ENCODE peak calls at places on chromosomes 13 and 19, in five cellular contexts. X, U, L, Z and O are unnamed samples.

GRCh38 chr13:40624338-40624737 is 42.1 kb downstream of the FOXO1 start:
- DNase-seq in X (no peak), U (no peak), L (no peak), Z (no peak), O (no peak)

GRCh38 chr19:58451358-58452101 is at the start of gene ZNF324B:
- DNase-seq in X (peak), U (peak), L (peak), Z (peak), O (peak)

GRCh38 chr13:111547726-111548273 is 227.4 kb downstream of the TEX29 start:
- DNase-seq in X (no peak), U (no peak), L (no peak), Z (no peak), O (no peak)

GRCh38 chr19:18233224-18233825 is 7.1 kb upstream of the PDE4C start:
- DNase-seq in X (no peak), U (no peak), L (no peak), Z (peak), O (peak)

GRCh38 chr19:17703823-17704463 is 15.3 kb upstream of the MAP1S start:
- DNase-seq in X (no peak), U (no peak), L (no peak), Z (peak), O (no peak)

GRCh38 chr19:54114340-54114826 is 1.1 kb downstream of the TFPT start:
- DNase-seq in X (no peak), U (no peak), L (no peak), Z (peak), O (no peak)

GRCh38 chr19:17243340-17243853 is 2.3 kb downstream of the NR2F6 start:
- DNase-seq in X (no peak), U (no peak), L (no peak), Z (no peak), O (no peak)

GRCh38 chr13:112159575-112160547 is 92.9 kb downstream of the SOX1 start:
- DNase-seq in X (no peak), U (no peak), L (no peak), Z (no peak), O (peak)

GRCh38 chr13:94959616-94960015 is 247.3 kb upstream of the SOX21 start:
- DNase-seq in X (no peak), U (no peak), L (no peak), Z (no peak), O (no peak)

GRCh38 chr13:109719962-109720646 is 66.3 kb downstream of the IRS2 start:
- DNase-seq in X (no peak), U (no peak), L (no peak), Z (no peak), O (no peak)

GRCh38 chr19:58429745-58430144 is 10.2 kb downstream of the ZNF132 start:
- DNase-seq in X (no peak), U (no peak), L (no peak), Z (no peak), O (no peak)

GRCh38 chr13:79043208-79043607 is 362.8 kb downstream of the RBM26 start:
- DNase-seq in X (no peak), U (no peak), L (no peak), Z (no peak), O (no peak)

GRCh38 chr19:55530996-55531395 is 5.9 kb downstream of the SBK2 start:
- DNase-seq in X (no peak), U (no peak), L (no peak), Z (no peak), O (no peak)

GRCh38 chr13:21684576-21684975 is 13.7 kb downstream of the FGF9 start:
- DNase-seq in X (no peak), U (no peak), L (no peak), Z (no peak), O (no peak)

GRCh38 chr13:59691501-59692066 is 472.1 kb downstream of the DIAPH3 start:
- DNase-seq in X (no peak), U (no peak), L (no peak), Z (no peak), O (no peak)

GRCh38 chr19:40192758-40193586 is 1.7 kb downstream of the MAP3K10 start:
- DNase-seq in X (no peak), U (no peak), L (no peak), Z (no peak), O (no peak)

GRCh38 chr13:39836038-39836437 is 180.6 kb downstream of the COG6 start:
- DNase-seq in X (no peak), U (no peak), L (no peak), Z (no peak), O (no peak)

GRCh38 chr19:50365434-50366306 is at the start of gene NAPSA:
- DNase-seq in X (no peak), U (no peak), L (no peak), Z (no peak), O (no peak)

GRCh38 chr13:113066746-113067145 is 38.8 kb upstream of the F7 start:
- DNase-seq in X (no peak), U (no peak), L (no peak), Z (no peak), O (no peak)

GRCh38 chr13:105773887-105774538 is 761.4 kb downstream of the EFNB2 start:
- DNase-seq in X (peak), U (no peak), L (no peak), Z (peak), O (no peak)

GRCh38 chr13:104773775-104774174 is 1707.6 kb upstream of the SLC10A2 start:
- DNase-seq in X (peak), U (no peak), L (no peak), Z (peak), O (no peak)

GRCh38 chr13:24636776-24637175 is 43.4 kb upstream of the ATP12A start:
- DNase-seq in X (no peak), U (no peak), L (no peak), Z (no peak), O (no peak)

GRCh38 chr19:3494559-3494958 is 5.9 kb downstream of the DOHH start:
- DNase-seq in X (no peak), U (no peak), L (no peak), Z (no peak), O (no peak)

GRCh38 chr13:102903659-102904407 is 58.0 kb downstream of the ERCC5 start:
- DNase-seq in X (no peak), U (no peak), L (no peak), Z (peak), O (no peak)

GRCh38 chr19:45693168-45693788 is 812 bp downstream of the QPCTL start:
- DNase-seq in X (no peak), U (peak), L (no peak), Z (peak), O (peak)

GRCh38 chr19:46150606-46151005 is 2.6 kb downstream of the IGFL2 start:
- DNase-seq in X (no peak), U (no peak), L (no peak), Z (no peak), O (no peak)

GRCh38 chr13:102561933-102562332 is 34.9 kb upstream of the TPP2 start:
- DNase-seq in X (no peak), U (no peak), L (no peak), Z (no peak), O (no peak)

GRCh38 chr19:51607077-51607476 is 23.1 kb downstream of the SIGLEC5 start:
- DNase-seq in X (no peak), U (no peak), L (peak), Z (no peak), O (no peak)

GRCh38 chr19:23436318-23436717 is 41.0 kb upstream of the ZNF91 start:
- DNase-seq in X (no peak), U (no peak), L (no peak), Z (no peak), O (no peak)
- TF ChIP-seq CTCF in X (no peak), U (no peak), L (peak), Z (peak), O (no peak)

GRCh38 chr19:5972355-5972731 is 5.6 kb downstream of the RANBP3 start:
- DNase-seq in X (no peak), U (no peak), L (no peak), Z (no peak), O (no peak)
- H3K4me3 ChIP-seq in X (no peak), U (no peak), L (no peak), Z (no peak), O (no peak)

DNA sequence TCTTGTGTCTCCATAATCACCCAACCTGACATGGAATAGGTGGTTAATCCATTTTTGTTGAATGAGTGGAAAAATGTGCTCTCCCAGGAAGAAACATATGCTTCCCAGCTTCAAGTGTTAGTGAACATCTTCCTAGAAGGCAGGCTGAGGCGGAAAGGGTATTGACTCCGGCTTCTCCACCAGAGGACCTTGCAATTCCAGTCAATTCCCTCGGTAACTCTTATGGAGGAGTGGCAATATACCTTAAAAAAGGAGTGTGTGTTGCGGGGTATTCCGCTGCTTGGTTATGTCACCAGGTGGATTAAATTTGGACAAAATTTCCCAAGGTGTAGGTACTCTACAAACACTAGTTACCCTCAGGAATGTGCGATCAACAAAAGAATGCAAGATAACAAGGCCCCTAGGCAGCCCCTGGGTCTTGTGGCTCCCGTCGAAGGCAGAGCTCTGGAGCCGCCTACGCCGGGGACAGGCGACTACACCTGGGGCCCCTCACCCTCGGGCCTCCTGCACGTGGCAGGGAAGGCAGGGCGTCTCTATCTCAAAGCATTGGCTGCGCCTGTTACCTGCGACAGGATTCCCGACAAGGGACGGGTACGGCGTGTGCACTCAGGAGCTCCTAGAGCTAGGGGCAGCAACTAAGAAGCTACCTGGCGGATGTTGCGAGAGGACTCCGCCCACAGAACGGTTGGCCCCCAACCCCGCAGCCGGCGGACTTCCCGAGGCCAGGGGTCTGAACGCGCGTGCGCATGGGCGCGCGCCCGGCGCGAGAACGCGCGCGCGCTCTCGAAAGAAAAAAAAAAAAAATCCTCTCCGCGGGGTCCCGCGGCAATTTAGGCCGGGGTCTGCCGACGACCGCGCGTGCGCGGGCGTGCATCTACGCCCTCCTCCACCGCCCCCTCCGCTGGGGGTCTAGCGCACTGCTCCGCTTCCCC is at the start of gene WDR87:
- DNase-seq in X (no peak), U (no peak), L (no peak), Z (peak), O (peak)
- TF ChIP-seq CTCF in X (no peak), U (no peak), L (no peak), Z (no peak), O (no peak)

DNA sequence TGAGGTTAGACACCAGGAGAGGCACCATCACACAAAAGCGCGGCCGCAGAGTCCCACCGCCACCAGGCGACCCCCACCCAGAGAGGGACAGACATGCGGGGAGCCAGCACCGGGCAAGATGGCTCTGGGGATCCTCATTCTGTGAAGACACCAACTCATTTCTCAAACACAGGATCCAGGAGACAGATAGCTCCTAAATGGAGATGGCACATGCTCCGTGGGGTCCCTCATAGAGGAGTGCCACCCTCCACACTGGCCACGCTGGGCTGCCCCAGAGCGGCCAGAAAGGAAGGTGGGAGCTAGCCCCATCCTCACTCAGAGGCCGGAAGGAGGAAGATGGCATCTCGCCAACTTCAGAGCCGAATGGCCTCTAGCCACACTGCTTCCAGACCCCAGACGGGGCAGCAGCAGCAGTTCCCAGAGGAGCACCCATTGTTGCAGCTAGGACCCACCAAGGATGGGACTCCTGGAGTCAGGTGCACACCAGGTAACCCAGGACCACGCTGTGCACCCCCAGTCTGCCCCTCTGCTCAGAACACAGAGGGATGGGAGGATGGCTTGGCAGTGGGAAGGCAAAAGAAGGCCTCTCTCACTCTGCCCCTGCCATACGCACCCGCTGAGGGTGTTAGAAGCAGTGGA is 78.6 kb downstream of the ZIC5 start:
- DNase-seq in X (no peak), U (no peak), L (no peak), Z (no peak), O (no peak)
- H3K4me3 ChIP-seq in X (no peak), U (no peak), L (peak), Z (no peak), O (no peak)

GRCh38 chr13:26678330-26678729 is 82.3 kb downstream of the GPR12 start:
- DNase-seq in X (no peak), U (no peak), L (no peak), Z (no peak), O (no peak)

GRCh38 chr13:26679945-26680516 is 80.6 kb downstream of the GPR12 start:
- DNase-seq in X (no peak), U (no peak), L (no peak), Z (no peak), O (no peak)

GRCh38 chr13:26681036-26681435 is 79.5 kb downstream of the GPR12 start:
- DNase-seq in X (no peak), U (no peak), L (no peak), Z (no peak), O (no peak)

GRCh38 chr13:26679411-26679810 is 81.2 kb downstream of the GPR12 start:
- DNase-seq in X (peak), U (no peak), L (no peak), Z (peak), O (no peak)

GRCh38 chr13:26678796-26679195 is 81.8 kb downstream of the GPR12 start:
- DNase-seq in X (no peak), U (no peak), L (no peak), Z (no peak), O (no peak)
- TF ChIP-seq CTCF in X (no peak), U (no peak), L (no peak), Z (no peak), O (no peak)

GRCh38 chr19:37078717-37079032 is 442 bp downstream of the ZNF420 start:
- DNase-seq in X (no peak), U (no peak), L (no peak), Z (no peak), O (no peak)

GRCh38 chr19:37077615-37077928 is 661 bp upstream of the ZNF420 start:
- DNase-seq in X (no peak), U (no peak), L (no peak), Z (no peak), O (no peak)

GRCh38 chr19:37077929-37078716 is at the start of gene ZNF420:
- DNase-seq in X (peak), U (peak), L (peak), Z (peak), O (peak)

GRCh38 chr19:37079238-37079637 is 1.0 kb downstream of the ZNF420 start:
- DNase-seq in X (no peak), U (no peak), L (no peak), Z (no peak), O (no peak)

DNA sequence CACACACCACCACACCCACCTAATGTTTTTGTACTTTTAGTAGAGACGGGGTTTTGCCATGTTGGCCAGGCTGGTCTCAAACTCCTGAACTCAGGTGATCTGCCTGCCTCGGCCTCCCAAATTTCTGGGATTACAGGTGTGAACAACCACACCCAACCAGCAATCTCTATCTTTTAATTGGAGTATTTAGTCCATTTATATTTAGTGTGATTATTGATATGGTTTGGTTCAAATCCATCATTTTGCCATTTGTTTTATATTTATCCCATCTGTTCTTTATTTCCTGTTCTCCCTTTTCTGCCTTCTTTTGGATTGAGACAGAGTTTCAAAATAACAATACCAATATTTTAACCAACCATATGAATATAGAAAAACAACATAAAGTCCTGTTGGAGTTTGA is 4.1 kb downstream of the ZNF420 start:
- DNase-seq in X (no peak), U (no peak), L (no peak), Z (no peak), O (no peak)
- H3K4me3 ChIP-seq in X (no peak), U (no peak), L (no peak), Z (no peak), O (no peak)

DNA sequence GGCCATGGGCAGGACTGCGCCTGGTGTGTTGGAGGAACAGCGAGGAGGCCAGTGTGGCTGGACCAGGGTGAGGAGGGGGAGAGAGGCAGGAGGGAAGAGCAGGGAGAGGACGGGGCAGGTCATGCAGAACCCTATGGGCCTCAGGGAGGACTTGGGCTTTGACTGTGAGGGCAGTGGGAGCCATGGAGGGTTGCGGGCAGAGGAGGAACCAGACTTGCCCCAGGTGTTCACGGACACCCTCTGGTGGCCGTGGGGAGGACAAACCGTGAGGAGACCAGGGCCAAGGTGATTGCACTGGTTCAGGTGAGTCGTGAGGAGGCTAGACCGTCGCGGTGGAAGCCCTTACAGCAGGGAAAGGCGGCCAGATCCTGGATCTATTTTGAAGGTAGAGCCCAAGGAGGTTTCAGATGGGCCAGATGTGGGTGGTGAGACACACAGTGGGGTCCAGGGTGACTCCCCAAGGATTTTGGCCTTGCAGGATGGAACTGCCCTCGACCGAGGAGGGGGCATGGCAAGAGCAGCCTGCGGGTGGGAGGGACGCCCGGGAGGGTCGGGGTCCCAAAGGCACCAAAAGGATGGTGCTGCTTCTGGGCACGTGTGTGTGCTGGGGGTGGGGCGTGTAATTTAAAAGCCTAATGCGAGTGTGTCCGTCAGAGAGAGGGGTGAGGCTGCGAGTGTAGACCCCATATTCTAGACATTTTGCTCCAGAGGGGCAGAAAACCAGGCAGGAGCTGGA is 2.7 kb upstream of the REXO1 start:
- DNase-seq in X (no peak), U (no peak), L (no peak), Z (no peak), O (no peak)
- TF ChIP-seq CTCF in X (peak), U (no peak), L (peak), Z (peak), O (no peak)

GRCh38 chr19:35029737-35030256 is 473 bp upstream of the SCN1B start:
- DNase-seq in X (no peak), U (no peak), L (no peak), Z (no peak), O (no peak)
- H3K4me3 ChIP-seq in X (peak), U (peak), L (no peak), Z (peak), O (peak)

GRCh38 chr13:91955546-91956355 is 557.3 kb downstream of the GPC5 start:
- DNase-seq in X (no peak), U (no peak), L (no peak), Z (no peak), O (peak)
- TF ChIP-seq CTCF in X (no peak), U (no peak), L (no peak), Z (no peak), O (no peak)

DNA sequence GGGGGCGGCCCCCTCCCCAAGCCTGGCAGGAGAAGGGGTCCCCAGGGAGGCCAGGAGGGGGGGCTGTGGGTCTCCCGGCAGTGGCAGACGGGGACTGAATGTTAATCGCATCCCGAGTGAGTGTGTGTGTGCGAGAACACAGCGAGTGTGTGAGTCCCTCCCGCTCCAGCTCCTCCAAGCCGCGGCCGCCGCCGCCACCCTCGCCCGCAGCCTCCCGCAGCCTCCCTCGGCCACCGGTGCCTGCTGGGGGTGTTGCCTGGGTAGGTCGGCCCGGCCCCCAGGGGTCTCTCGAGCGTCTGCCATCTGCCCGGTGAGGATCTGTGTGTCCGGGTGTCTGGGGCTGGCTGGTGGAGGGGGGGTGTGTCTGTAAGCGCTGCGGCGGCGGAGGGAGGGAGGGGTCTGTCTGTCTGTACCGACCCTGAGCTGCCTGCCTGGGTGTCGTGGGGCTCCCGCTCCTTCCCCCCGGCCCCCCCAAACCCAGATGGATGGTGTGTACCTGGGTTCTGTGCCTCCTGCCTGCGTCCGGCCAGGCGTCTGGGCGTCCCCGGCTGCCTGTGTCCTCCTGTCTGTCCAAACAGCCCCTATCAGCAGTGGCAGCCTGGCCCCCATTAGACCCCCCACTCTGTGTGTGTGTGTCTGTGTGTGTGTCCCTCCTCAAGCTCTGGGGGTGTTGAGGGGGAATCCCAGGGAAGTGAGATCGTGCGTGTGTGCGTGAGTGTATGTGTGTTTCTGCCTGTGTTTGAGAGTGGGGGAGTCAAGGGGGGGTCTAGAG is at the start of gene GRIN2D:
- DNase-seq in X (no peak), U (no peak), L (no peak), Z (peak), O (peak)
- H3K4me3 ChIP-seq in X (peak), U (no peak), L (no peak), Z (peak), O (no peak)